ENCODE peak calls at places on chromosomes 16 and 17, in seven cellular contexts. One of them, this sample, is unnamed.

GRCh38 chr16:49767998-49768397 is 87.9 kb downstream of the ZNF423 start:
- DNase-seq in OCI-LY7: no peak
- DNase-seq in AG10803: no peak
- DNase-seq in heart right ventricle: no peak
- DNase-seq in tibial artery: no peak
- DNase-seq in sigmoid colon: no peak
- DNase-seq in GM12865: no peak
- DNase-seq in this sample: no peak

GRCh38 chr17:31379796-31380195 is 11.7 kb upstream of the RAB11FIP4 start:
- DNase-seq in OCI-LY7: no peak
- DNase-seq in AG10803: no peak
- DNase-seq in heart right ventricle: no peak
- DNase-seq in tibial artery: no peak
- DNase-seq in sigmoid colon: no peak
- DNase-seq in GM12865: no peak
- DNase-seq in this sample: no peak

GRCh38 chr17:70136131-70136530 is 33.2 kb upstream of the KCNJ2 start:
- DNase-seq in OCI-LY7: no peak
- DNase-seq in AG10803: no peak
- DNase-seq in heart right ventricle: no peak
- DNase-seq in tibial artery: no peak
- DNase-seq in sigmoid colon: no peak
- DNase-seq in GM12865: no peak
- DNase-seq in this sample: no peak

GRCh38 chr17:62665599-62665998 is 38.1 kb downstream of the MRC2 start:
- DNase-seq in OCI-LY7: no peak
- DNase-seq in AG10803: no peak
- DNase-seq in heart right ventricle: no peak
- DNase-seq in tibial artery: no peak
- DNase-seq in sigmoid colon: no peak
- DNase-seq in GM12865: no peak
- DNase-seq in this sample: no peak

GRCh38 chr17:82631544-82631943 is 16.7 kb downstream of the WDR45B start:
- DNase-seq in OCI-LY7: no peak
- DNase-seq in AG10803: no peak
- DNase-seq in heart right ventricle: no peak
- DNase-seq in tibial artery: no peak
- DNase-seq in sigmoid colon: no peak
- DNase-seq in GM12865: no peak
- DNase-seq in this sample: no peak

GRCh38 chr17:45171338-45172231 is 9.9 kb downstream of the HEXIM2 start:
- DNase-seq in OCI-LY7: no peak
- DNase-seq in AG10803: peak; percentile 83
- DNase-seq in heart right ventricle: no peak
- DNase-seq in tibial artery: peak; percentile 74
- DNase-seq in sigmoid colon: peak; percentile 80
- DNase-seq in GM12865: no peak
- DNase-seq in this sample: no peak

GRCh38 chr17:57234252-57235092 is 21.9 kb upstream of the MSI2 start:
- DNase-seq in OCI-LY7: no peak
- DNase-seq in AG10803: no peak
- DNase-seq in heart right ventricle: no peak
- DNase-seq in tibial artery: no peak
- DNase-seq in sigmoid colon: no peak
- DNase-seq in GM12865: no peak
- DNase-seq in this sample: no peak

GRCh38 chr17:50955667-50956120 is 89.5 kb upstream of the TOB1 start:
- DNase-seq in OCI-LY7: no peak
- DNase-seq in AG10803: no peak
- DNase-seq in heart right ventricle: no peak
- DNase-seq in tibial artery: no peak
- DNase-seq in sigmoid colon: no peak
- DNase-seq in GM12865: no peak
- DNase-seq in this sample: no peak

GRCh38 chr16:69748694-69749345 is 5.9 kb downstream of the NOB1 start:
- DNase-seq in OCI-LY7: no peak
- DNase-seq in AG10803: no peak
- DNase-seq in heart right ventricle: no peak
- DNase-seq in tibial artery: no peak
- DNase-seq in sigmoid colon: no peak
- DNase-seq in GM12865: no peak
- DNase-seq in this sample: no peak

GRCh38 chr17:30530346-30531025 is 53.3 kb downstream of the GOSR1 start:
- DNase-seq in OCI-LY7: no peak
- DNase-seq in AG10803: peak; percentile 59
- DNase-seq in heart right ventricle: no peak
- DNase-seq in tibial artery: no peak
- DNase-seq in sigmoid colon: no peak
- DNase-seq in GM12865: no peak
- DNase-seq in this sample: peak; percentile 35

GRCh38 chr16:20079106-20079505 is 5.4 kb upstream of the GPR139 start:
- DNase-seq in OCI-LY7: no peak
- DNase-seq in AG10803: no peak
- DNase-seq in heart right ventricle: no peak
- DNase-seq in tibial artery: no peak
- DNase-seq in sigmoid colon: no peak
- DNase-seq in GM12865: no peak
- DNase-seq in this sample: no peak

GRCh38 chr17:37779554-37779953 is 34.7 kb upstream of the HNF1B start:
- DNase-seq in OCI-LY7: no peak
- DNase-seq in AG10803: peak; percentile 84
- DNase-seq in heart right ventricle: no peak
- DNase-seq in tibial artery: no peak
- DNase-seq in sigmoid colon: no peak
- DNase-seq in GM12865: no peak
- DNase-seq in this sample: no peak

GRCh38 chr17:11671151-11671550 is 72.9 kb downstream of the DNAH9 start:
- DNase-seq in OCI-LY7: no peak
- DNase-seq in AG10803: no peak
- DNase-seq in heart right ventricle: no peak
- DNase-seq in tibial artery: no peak
- DNase-seq in sigmoid colon: no peak
- DNase-seq in GM12865: peak; percentile 38
- DNase-seq in this sample: no peak

GRCh38 chr17:77498875-77499698 is 358.3 kb downstream of the SEC14L1 start:
- DNase-seq in OCI-LY7: no peak
- DNase-seq in AG10803: no peak
- DNase-seq in heart right ventricle: no peak
- DNase-seq in tibial artery: no peak
- DNase-seq in sigmoid colon: peak; percentile 60
- DNase-seq in GM12865: no peak
- DNase-seq in this sample: no peak

GRCh38 chr17:78596871-78597635 is 19.9 kb upstream of the DNAH17 start:
- DNase-seq in OCI-LY7: no peak
- DNase-seq in AG10803: no peak
- DNase-seq in heart right ventricle: no peak
- DNase-seq in tibial artery: no peak
- DNase-seq in sigmoid colon: no peak
- DNase-seq in GM12865: no peak
- DNase-seq in this sample: no peak

GRCh38 chr17:28551421-28552186 is 820 bp downstream of the UNC119 start:
- DNase-seq in OCI-LY7: no peak
- DNase-seq in AG10803: peak; percentile 14
- DNase-seq in heart right ventricle: no peak
- DNase-seq in tibial artery: no peak
- DNase-seq in sigmoid colon: no peak
- DNase-seq in GM12865: no peak
- DNase-seq in this sample: no peak

GRCh38 chr17:28555022-28555421 is 2.6 kb upstream of the UNC119 start:
- DNase-seq in OCI-LY7: no peak
- DNase-seq in AG10803: no peak
- DNase-seq in heart right ventricle: no peak
- DNase-seq in tibial artery: no peak
- DNase-seq in sigmoid colon: no peak
- DNase-seq in GM12865: no peak
- DNase-seq in this sample: no peak

GRCh38 chr17:28553000-28553505 is 629 bp upstream of the UNC119 start:
- DNase-seq in OCI-LY7: no peak
- DNase-seq in AG10803: no peak
- DNase-seq in heart right ventricle: no peak
- DNase-seq in tibial artery: no peak
- DNase-seq in sigmoid colon: no peak
- DNase-seq in GM12865: no peak
- DNase-seq in this sample: no peak

GRCh38 chr17:28552201-28552999 is at the start of gene UNC119:
- DNase-seq in OCI-LY7: peak; percentile 86
- DNase-seq in AG10803: peak; percentile 61
- DNase-seq in heart right ventricle: peak; percentile 81
- DNase-seq in tibial artery: peak; percentile 84
- DNase-seq in sigmoid colon: peak; percentile 82
- DNase-seq in GM12865: peak; percentile 84
- DNase-seq in this sample: no peak

GRCh38 chr17:28554565-28554964 is 2.1 kb upstream of the UNC119 start:
- DNase-seq in OCI-LY7: no peak
- DNase-seq in AG10803: no peak
- DNase-seq in heart right ventricle: no peak
- DNase-seq in tibial artery: no peak
- DNase-seq in sigmoid colon: no peak
- DNase-seq in GM12865: no peak
- DNase-seq in this sample: no peak
- TF ChIP-seq CTCF in OCI-LY7: no peak
- TF ChIP-seq CTCF in AG10803: no peak
- TF ChIP-seq CTCF in heart right ventricle: no peak
- TF ChIP-seq CTCF in tibial artery: no peak
- TF ChIP-seq CTCF in sigmoid colon: no peak
- TF ChIP-seq CTCF in GM12865: no peak
- TF ChIP-seq CTCF in this sample: no peak

GRCh38 chr17:7295230-7296180 is 1.1 kb upstream of the YBX2 start:
- DNase-seq in OCI-LY7: peak; percentile 49
- DNase-seq in AG10803: no peak
- DNase-seq in heart right ventricle: no peak
- DNase-seq in tibial artery: no peak
- DNase-seq in sigmoid colon: no peak
- DNase-seq in GM12865: no peak
- DNase-seq in this sample: no peak
- H3K4me3 ChIP-seq in OCI-LY7: peak overlapping the region; percentile 70
- H3K4me3 ChIP-seq in AG10803: no peak overlapping the region
- H3K4me3 ChIP-seq in heart right ventricle: peak overlapping the region; percentile 38
- H3K4me3 ChIP-seq in tibial artery: peak overlapping the region; percentile 40
- H3K4me3 ChIP-seq in sigmoid colon: no peak overlapping the region
- H3K4me3 ChIP-seq in GM12865: peak overlapping the region; percentile 13
- H3K4me3 ChIP-seq in this sample: peak overlapping the region; percentile 40

DNA sequence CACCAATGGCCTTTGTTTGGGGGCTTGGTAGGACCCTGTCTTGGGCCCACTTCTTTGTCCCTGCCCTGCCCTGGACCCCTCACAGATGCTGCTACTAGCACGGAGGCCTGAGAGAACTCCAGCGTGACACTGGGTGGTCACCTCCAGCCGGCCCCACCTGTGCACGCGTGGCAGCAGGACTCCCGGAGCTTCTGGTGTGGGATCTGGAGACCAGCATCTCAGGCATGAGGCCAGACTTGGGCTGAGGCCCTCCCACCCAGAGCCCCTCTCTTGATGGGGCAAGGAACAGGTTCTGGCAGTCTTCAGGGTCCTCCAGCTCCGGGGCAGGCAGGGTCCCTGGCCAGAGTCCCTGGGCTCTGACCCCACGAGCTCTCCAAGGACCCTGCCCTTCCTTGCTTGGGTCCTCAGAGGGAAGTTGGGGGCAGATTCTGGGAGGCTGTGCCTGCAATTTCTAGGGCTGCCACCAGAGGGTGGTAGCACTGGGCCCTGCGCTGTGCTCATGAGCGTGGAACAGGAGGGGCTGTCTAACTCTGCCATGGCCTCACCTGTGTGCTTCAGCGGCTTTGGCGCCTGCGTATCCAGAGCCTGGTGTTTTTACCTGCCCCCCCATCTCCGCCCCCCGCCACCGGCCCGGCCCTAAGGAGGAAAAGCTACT is 3.1 kb upstream of the BAIAP3 start:
- DNase-seq in OCI-LY7: peak; percentile 29
- DNase-seq in AG10803: no peak
- DNase-seq in heart right ventricle: no peak
- DNase-seq in tibial artery: no peak
- DNase-seq in sigmoid colon: no peak
- DNase-seq in GM12865: peak; percentile 55
- DNase-seq in this sample: no peak
- TF ChIP-seq CTCF in OCI-LY7: peak; percentile 78
- TF ChIP-seq CTCF in AG10803: peak; percentile 37
- TF ChIP-seq CTCF in heart right ventricle: peak; percentile 5
- TF ChIP-seq CTCF in tibial artery: no peak
- TF ChIP-seq CTCF in sigmoid colon: no peak
- TF ChIP-seq CTCF in GM12865: peak; percentile 62
- TF ChIP-seq CTCF in this sample: peak; percentile 57

GRCh38 chr17:79813826-79814623 is 17.1 kb upstream of the CBX8 start:
- DNase-seq in OCI-LY7: no peak
- DNase-seq in AG10803: no peak
- DNase-seq in heart right ventricle: no peak
- DNase-seq in tibial artery: no peak
- DNase-seq in sigmoid colon: no peak
- DNase-seq in GM12865: no peak
- DNase-seq in this sample: no peak

GRCh38 chr17:79815836-79816371 is 19.0 kb upstream of the CBX8 start:
- DNase-seq in OCI-LY7: no peak
- DNase-seq in AG10803: no peak
- DNase-seq in heart right ventricle: no peak
- DNase-seq in tibial artery: no peak
- DNase-seq in sigmoid colon: no peak
- DNase-seq in GM12865: no peak
- DNase-seq in this sample: no peak

GRCh38 chr17:79814624-79814965 is 17.7 kb upstream of the CBX8 start:
- DNase-seq in OCI-LY7: no peak
- DNase-seq in AG10803: no peak
- DNase-seq in heart right ventricle: no peak
- DNase-seq in tibial artery: no peak
- DNase-seq in sigmoid colon: no peak
- DNase-seq in GM12865: no peak
- DNase-seq in this sample: no peak

GRCh38 chr17:79812969-79813825 is 16.3 kb upstream of the CBX8 start:
- DNase-seq in OCI-LY7: peak; percentile 38
- DNase-seq in AG10803: no peak
- DNase-seq in heart right ventricle: no peak
- DNase-seq in tibial artery: no peak
- DNase-seq in sigmoid colon: no peak
- DNase-seq in GM12865: peak; percentile 47
- DNase-seq in this sample: no peak

DNA sequence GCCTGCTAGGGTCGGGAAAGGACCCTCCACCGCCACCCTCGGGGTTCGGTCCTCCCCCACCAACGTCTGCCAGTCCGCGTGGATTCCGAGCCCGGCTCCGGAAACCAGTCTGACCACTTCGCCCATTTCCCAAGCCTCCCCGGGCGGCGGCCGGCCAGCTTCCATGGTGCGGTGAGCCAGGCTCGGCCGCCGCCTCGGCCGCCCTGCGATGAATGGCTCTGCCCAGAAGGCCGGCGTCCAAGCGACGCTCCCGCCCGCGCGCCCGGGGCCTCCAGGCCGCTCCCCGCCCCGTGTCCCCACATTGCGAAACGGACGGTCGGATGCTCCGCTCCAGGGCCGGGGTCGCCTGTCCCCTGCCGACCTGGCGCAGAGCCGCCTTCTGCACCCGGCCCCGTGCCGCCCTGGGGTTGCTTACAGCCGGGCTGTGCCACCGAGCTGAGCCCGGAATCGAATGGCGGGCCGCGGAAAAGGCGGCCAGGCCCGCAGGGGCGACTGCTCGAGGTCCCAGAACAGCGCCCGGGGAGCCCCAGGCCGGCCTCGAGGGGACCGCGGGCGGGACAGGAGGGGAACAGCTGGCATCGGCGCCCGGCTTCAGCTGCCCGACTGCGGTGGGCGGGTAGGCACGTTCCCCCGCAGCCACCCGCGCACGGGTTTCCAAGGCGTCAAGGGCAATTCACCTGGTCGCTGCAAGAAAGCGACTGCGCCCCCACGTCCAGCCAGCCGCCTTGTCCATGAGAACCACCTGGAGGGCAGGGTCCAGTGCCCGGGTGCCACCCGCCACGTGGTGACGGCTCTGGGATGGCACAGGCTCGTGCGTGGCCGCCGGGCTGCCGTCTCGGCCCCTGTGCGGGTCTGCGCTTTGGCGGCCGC is 18.3 kb upstream of the CBX8 start:
- DNase-seq in OCI-LY7: no peak
- DNase-seq in AG10803: peak; percentile 36
- DNase-seq in heart right ventricle: peak; percentile 48
- DNase-seq in tibial artery: no peak
- DNase-seq in sigmoid colon: peak; percentile 69
- DNase-seq in GM12865: no peak
- DNase-seq in this sample: no peak
- H3K4me3 ChIP-seq in OCI-LY7: no peak overlapping the region
- H3K4me3 ChIP-seq in AG10803: no peak overlapping the region
- H3K4me3 ChIP-seq in heart right ventricle: peak overlapping the region; percentile 33
- H3K4me3 ChIP-seq in tibial artery: peak overlapping the region; percentile 34
- H3K4me3 ChIP-seq in sigmoid colon: no peak overlapping the region
- H3K4me3 ChIP-seq in GM12865: no peak overlapping the region
- H3K4me3 ChIP-seq in this sample: peak overlapping the region; percentile 20